ENCODE peak calls at places on chromosome 15, in four cellular contexts. C is endothelial cell of umbilical vein, V is astrocyte, M is PC-3. K is an unnamed sample.
A peak's percentile ranks its signal among the peaks of the same experiment; 100 is the strongest.

GRCh38 chr15:75089781-75090734 is 66.7 kb downstream of the PPCDC start:
- DNase-seq in M (peak; percentile 24), V (no peak), C (peak; percentile 93), K (no peak)

GRCh38 chr15:32974691-32975090 is 219.8 kb downstream of the FMN1 start:
- DNase-seq in C (no peak), M (no peak), V (peak; percentile 84), K (no peak)

GRCh38 chr15:78921517-78921916 is 23.3 kb downstream of the CTSH start:
- DNase-seq in V (no peak), M (no peak), C (no peak), K (no peak)

GRCh38 chr15:50993598-50993997 is 85.1 kb downstream of the AP4E1 start:
- DNase-seq in C (no peak), V (peak; percentile 54), M (peak; percentile 45), K (no peak)

GRCh38 chr15:32657198-32657886 is 15.8 kb downstream of the SCG5 start:
- DNase-seq in V (no peak), M (peak; percentile 58), C (no peak), K (no peak)

GRCh38 chr15:64970696-64971095 is 19.0 kb downstream of the SPG21 start:
- DNase-seq in M (no peak), C (no peak), V (no peak), K (no peak)

GRCh38 chr15:89829161-89829560 is 14.5 kb upstream of the ANPEP start:
- DNase-seq in C (no peak), V (no peak), M (no peak), K (no peak)

GRCh38 chr15:84079885-84080777 is 155.4 kb upstream of the GOLGA6L4 start:
- DNase-seq in M (no peak), V (peak; percentile 26), C (no peak), K (peak; percentile 85)

GRCh38 chr15:88035381-88035780 is 221.2 kb downstream of the NTRK3 start:
- DNase-seq in M (no peak), V (no peak), C (no peak), K (no peak)

GRCh38 chr15:61037031-61037430 is 192.1 kb downstream of the RORA start:
- DNase-seq in C (peak; percentile 68), V (peak; percentile 86), M (no peak), K (no peak)

GRCh38 chr15:88621789-88622604 is 857 bp downstream of the AEN start:
- DNase-seq in C (peak; percentile 40), V (peak; percentile 51), M (peak; percentile 62), K (no peak)

GRCh38 chr15:77527164-77527778 is 105.4 kb downstream of the LINGO1 start:
- DNase-seq in V (no peak), C (no peak), M (peak; percentile 30), K (peak; percentile 39)

GRCh38 chr15:80514071-80514780 is 110.0 kb downstream of the ARNT2 start:
- DNase-seq in C (no peak), V (peak; percentile 77), M (no peak), K (no peak)

GRCh38 chr15:80508783-80509182 is 104.6 kb downstream of the ARNT2 start:
- DNase-seq in C (no peak), M (no peak), V (no peak), K (no peak)

GRCh38 chr15:80517290-80517689 is 113.1 kb downstream of the ARNT2 start:
- DNase-seq in V (no peak), C (no peak), M (no peak), K (no peak)

GRCh38 chr15:80509800-80510199 is 105.6 kb downstream of the ARNT2 start:
- DNase-seq in V (no peak), M (no peak), C (no peak), K (no peak)

DNA sequence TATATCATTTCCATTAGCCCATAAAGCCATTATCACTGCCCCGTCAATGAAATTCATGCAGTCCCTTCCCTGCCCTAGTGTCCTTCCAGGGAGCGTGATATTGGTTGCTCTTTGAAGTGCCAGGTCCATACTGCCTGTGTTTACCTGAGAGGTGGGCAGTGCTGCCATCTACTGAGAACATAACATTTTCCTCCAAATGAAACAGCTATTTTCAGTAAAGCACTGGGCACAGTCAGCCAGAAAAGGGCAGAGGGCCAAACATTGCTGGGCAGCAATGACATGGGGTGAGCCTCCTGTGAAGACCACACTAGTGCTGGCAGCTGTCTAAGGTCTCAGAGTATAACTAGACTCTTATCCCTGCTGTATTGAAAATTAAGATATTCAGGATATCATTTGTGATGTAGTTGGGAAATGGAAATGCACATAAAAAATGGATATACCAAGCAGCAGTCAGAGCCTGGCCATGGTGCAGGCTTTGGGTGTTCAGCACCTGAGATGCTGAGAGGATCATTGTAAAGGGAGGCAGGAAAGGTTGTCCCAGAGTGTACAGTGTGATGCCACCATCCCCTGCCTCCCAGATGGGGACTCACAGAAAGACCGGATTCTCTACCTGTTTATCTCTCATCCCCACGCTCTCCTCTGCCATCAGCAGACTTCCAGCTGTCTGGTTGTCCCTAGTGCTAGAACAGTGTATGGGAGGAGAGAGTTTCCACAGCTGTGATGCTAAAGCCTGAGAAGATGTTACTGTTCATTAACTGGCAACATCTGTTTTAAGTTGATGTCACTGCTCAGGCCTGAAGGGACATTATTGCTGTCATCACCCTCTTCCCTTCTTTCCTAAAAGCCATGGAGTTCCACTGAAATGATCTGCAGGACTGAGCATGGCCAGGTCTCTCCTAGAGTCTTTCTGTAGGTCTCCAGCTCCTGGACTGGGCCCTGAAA is 108.8 kb downstream of the ARNT2 start:
- DNase-seq in C (no peak), M (peak; percentile 50), V (no peak), K (peak; percentile 19)
- TF ChIP-seq CTCF in C (no peak), M (peak; percentile 59), V (no peak), K (peak; percentile 32)

DNA sequence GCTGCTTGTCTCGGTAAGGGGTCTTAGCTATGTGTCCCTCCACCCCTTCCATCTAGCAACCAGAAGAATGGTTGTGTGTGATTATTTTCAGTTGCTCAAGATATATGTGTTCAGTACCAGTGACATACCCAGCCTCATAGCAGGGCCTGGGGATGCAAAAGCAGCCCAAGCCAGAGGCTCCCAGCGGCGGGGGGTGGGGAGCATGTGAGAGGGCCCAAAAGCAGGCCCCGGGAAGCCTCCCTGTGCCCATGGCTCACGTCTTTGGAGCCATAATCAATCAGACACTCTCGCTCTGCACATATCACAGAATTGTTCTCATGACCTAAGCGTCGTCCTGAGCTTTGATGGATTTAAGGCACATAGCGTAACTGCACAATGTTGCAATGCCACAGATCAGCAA is 20.8 kb downstream of the KLHL25 start:
- DNase-seq in M (no peak), C (no peak), V (no peak), K (no peak)
- H3K79me2 ChIP-seq in M (peaks cover 57% of the 10 kb centered on the region), C (no peaks in the 10 kb centered on the region), V (peaks cover 86% of the 10 kb centered on the region), K (peaks cover 96% of the 10 kb centered on the region)

DNA sequence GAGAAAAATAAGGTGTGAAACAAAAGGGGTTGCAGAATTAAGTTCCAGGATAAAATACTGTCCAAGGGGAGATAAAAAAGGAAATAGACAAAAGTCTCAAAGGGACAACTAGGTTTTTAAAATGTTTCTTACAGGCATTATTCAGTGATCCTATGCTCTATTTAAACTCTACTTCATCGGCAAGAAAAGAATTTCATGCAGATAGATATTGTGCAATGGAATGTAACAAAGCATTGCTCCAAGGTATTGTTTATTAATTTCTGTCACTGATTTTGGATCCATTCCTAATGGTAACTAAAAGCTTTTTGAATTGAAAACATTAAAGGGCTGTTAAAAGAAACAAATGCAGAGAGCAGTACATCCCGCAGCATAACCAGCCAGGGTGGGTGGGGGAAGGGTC is 82.8 kb downstream of the THBS1 start:
- DNase-seq in M (no peak), V (no peak), C (no peak), K (no peak)
- TF ChIP-seq CTCF in M (no peak), V (no peak), C (no peak), K (no peak)

DNA sequence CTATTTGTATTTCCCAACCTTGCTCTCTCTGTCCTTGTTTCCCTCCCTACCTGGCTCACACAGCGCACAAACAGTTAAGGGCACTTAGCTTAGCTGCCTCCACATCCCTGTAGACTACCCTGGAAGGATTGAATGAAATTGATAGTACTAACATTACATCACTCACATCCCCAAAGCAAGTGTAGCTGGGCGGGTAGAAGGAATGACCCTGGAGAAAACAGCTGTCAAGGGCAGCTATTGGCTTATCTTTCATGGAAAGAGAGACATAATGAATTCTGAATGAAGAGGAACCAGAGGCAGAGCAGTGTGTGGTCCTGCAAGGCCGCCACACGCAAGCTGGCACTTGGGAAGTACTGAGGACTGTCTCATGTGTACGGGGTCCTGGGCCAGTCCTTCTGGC is 369.6 kb upstream of the RGMA start:
- DNase-seq in C (no peak), V (no peak), M (no peak), K (no peak)
- H3K79me2 ChIP-seq in C (no peaks in the 10 kb centered on the region), V (no peaks in the 10 kb centered on the region), M (no peaks in the 10 kb centered on the region), K (no peaks in the 10 kb centered on the region)

GRCh38 chr15:99729920-99730319 is 3.3 kb downstream of the LYSMD4 start:
- DNase-seq in C (peak; percentile 60), M (peak; percentile 46), V (peak; percentile 16), K (peak; percentile 64)
- TF ChIP-seq CTCF in C (peak; percentile 50), M (peak; percentile 59), V (peak; percentile 44), K (peak; percentile 85)

DNA sequence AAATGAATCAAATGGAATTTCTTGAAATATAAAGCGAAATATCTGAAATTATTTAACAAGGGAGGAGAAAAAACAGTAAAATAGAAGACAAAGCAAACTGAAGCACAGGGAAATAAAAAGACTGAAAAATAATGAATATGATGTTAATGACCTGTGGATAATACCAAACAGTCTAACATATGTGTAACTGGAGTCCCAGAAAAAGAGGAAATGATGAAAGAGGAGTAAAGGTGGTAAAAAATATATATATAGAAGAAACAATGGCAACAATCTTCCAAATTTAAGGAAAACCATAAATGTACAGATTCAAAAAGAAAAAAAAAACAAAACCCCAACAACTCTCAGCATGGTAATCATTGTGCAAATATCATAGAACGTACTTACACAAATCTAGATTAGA is 21.2 kb downstream of the UBE3A start:
- DNase-seq in C (no peak), M (no peak), V (no peak), K (no peak)
- H3K79me2 ChIP-seq in C (peaks cover 100% of the 10 kb centered on the region), M (peaks cover 100% of the 10 kb centered on the region), V (peaks cover 100% of the 10 kb centered on the region), K (peaks cover 100% of the 10 kb centered on the region)